ENCODE peak calls at places on chromosome 14, in eight cellular contexts. R is pancreas; Z is stimulated activated naive CD8-positive, alpha-beta T cell treated with anti-CD3 and anti-CD28 coated beads, Interleukin-15, amount 100 ng/mL, for 72 hours; N is lower lobe of right lung; O is Panc1; Y is T-cell; L is naive thymus-derived CD4-positive, alpha-beta T cell; T is right cardiac atrium. M is an unnamed sample.
A peak's percentile ranks its signal among the peaks of the same experiment; 100 is the strongest.

GRCh38 chr14:101719708-101720107 is 41.8 kb upstream of the PPP2R5C start:
- ATAC-seq in R (no peak), Z (no peak), N (no peak), O (no peak), Y (no peak), L (no peak), T (peak; percentile 78), M (no peak)

GRCh38 chr14:63273717-63274673 is 44.7 kb downstream of the GPHB5 start:
- ATAC-seq in R (no peak), Z (no peak), N (peak; percentile 76), O (no peak), Y (no peak), L (no peak), T (peak; percentile 92), M (peak; percentile 63)

GRCh38 chr14:98952595-98953325 is 319.2 kb downstream of the BCL11B start:
- ATAC-seq in R (no peak), Z (no peak), N (no peak), O (no peak), Y (no peak), L (no peak), T (peak; percentile 29), M (no peak)

GRCh38 chr14:94400454-94400853 is 12.1 kb upstream of the SERPINA1 start:
- ATAC-seq in R (no peak), Z (no peak), N (no peak), O (no peak), Y (no peak), L (no peak), T (no peak), M (no peak)

GRCh38 chr14:100065942-100066574 is 836 bp downstream of the EVL start:
- ATAC-seq in R (no peak), Z (peak; percentile 53), N (peak; percentile 38), O (no peak), Y (peak; percentile 40), L (peak; percentile 33), T (peak; percentile 77), M (no peak)

GRCh38 chr14:103495854-103496253 is 26.8 kb downstream of the CKB start:
- ATAC-seq in R (no peak), Z (no peak), N (peak; percentile 21), O (peak; percentile 40), Y (no peak), L (no peak), T (peak; percentile 22), M (no peak)

GRCh38 chr14:22610931-22611330 is 12.8 kb downstream of the ABHD4 start:
- ATAC-seq in R (no peak), Z (no peak), N (peak; percentile 44), O (no peak), Y (no peak), L (no peak), T (no peak), M (no peak)

GRCh38 chr14:75003250-75004027 is 718 bp downstream of the EIF2B2 start:
- ATAC-seq in R (no peak), Z (no peak), N (peak; percentile 10), O (peak; percentile 2), Y (no peak), L (no peak), T (peak; percentile 5), M (peak; percentile 4)

GRCh38 chr14:75667099-75667498 is 6.1 kb downstream of the TTLL5 start:
- ATAC-seq in R (no peak), Z (no peak), N (no peak), O (no peak), Y (no peak), L (no peak), T (peak; percentile 40), M (no peak)

GRCh38 chr14:51661504-51661903 is 9.8 kb downstream of the FRMD6 start:
- ATAC-seq in R (no peak), Z (no peak), N (no peak), O (no peak), Y (no peak), L (no peak), T (no peak), M (no peak)

M was measured in gastroesophageal sphincter.